ENCODE peak calls at places on chromosomes 3 and 15, in five cellular contexts. O, H, X, L and W are unnamed samples.

GRCh38 chr15:101723161-101723873 is 956 bp downstream of the TARS3 start:
- DNase-seq in H (no peak), X (no peak), L (peak), O (no peak), W (no peak)

GRCh38 chr3:89372456-89372855 is 265.0 kb downstream of the EPHA3 start:
- DNase-seq in H (no peak), O (no peak), X (no peak), L (no peak), W (no peak)

GRCh38 chr3:11593318-11594034 is 50.2 kb downstream of the VGLL4 start:
- DNase-seq in L (no peak), O (no peak), H (no peak), X (no peak), W (no peak)

GRCh38 chr3:196555295-196555694 is 13.1 kb downstream of the WDR53 start:
- DNase-seq in X (no peak), L (no peak), O (no peak), H (no peak), W (no peak)

GRCh38 chr3:124413393-124413792 is 316.9 kb upstream of the UMPS start:
- DNase-seq in H (no peak), L (no peak), X (no peak), O (no peak), W (no peak)

GRCh38 chr3:195613468-195614069 is 29.8 kb upstream of the APOD start:
- DNase-seq in H (no peak), L (no peak), O (peak), X (peak), W (no peak)

GRCh38 chr3:131840151-131840797 is 194.5 kb downstream of the CPNE4 start:
- DNase-seq in L (no peak), H (no peak), X (no peak), O (no peak), W (no peak)

GRCh38 chr3:113747719-113748046 is 848 bp downstream of the ATP6V1A start:
- DNase-seq in X (no peak), H (no peak), O (no peak), L (no peak), W (no peak)

GRCh38 chr3:46935168-46935858 is 41.2 kb downstream of the CCDC12 start:
- DNase-seq in X (peak), L (no peak), H (peak), O (no peak), W (peak)

GRCh38 chr15:37931868-37932267 is 2.6 kb upstream of the TMCO5A start:
- DNase-seq in H (no peak), L (no peak), O (no peak), X (no peak), W (no peak)

GRCh38 chr3:156135921-156136655 is 15.7 kb downstream of the KCNAB1 start:
- DNase-seq in X (no peak), O (no peak), L (no peak), H (no peak), W (no peak)

GRCh38 chr15:101138913-101139880 is 112.7 kb downstream of the CHSY1 start:
- DNase-seq in H (no peak), L (peak), O (no peak), X (no peak), W (no peak)

GRCh38 chr3:4935347-4935746 is 43.9 kb upstream of the BHLHE40 start:
- DNase-seq in O (no peak), X (no peak), L (no peak), H (no peak), W (no peak)

GRCh38 chr3:184582998-184583344 is 21.4 kb downstream of the EPHB3 start:
- DNase-seq in O (no peak), L (no peak), X (no peak), H (no peak), W (no peak)

GRCh38 chr3:46970391-46971091 is 6.0 kb downstream of the CCDC12 start:
- DNase-seq in L (no peak), O (no peak), X (peak), H (no peak), W (peak)

GRCh38 chr15:63891079-63891762 is 57.5 kb upstream of the HERC1 start:
- DNase-seq in O (peak), X (peak), L (no peak), H (peak), W (peak)

GRCh38 chr15:68325721-68326120 is 48.2 kb downstream of the FEM1B start:
- DNase-seq in L (no peak), H (no peak), O (no peak), X (no peak), W (no peak)

GRCh38 chr3:194522579-194523046 is 35.8 kb upstream of the ATP13A3 start:
- DNase-seq in H (no peak), L (no peak), O (no peak), X (no peak), W (no peak)

GRCh38 chr3:23174426-23175039 is 28.6 kb upstream of the UBE2E2 start:
- DNase-seq in H (no peak), L (no peak), O (no peak), X (no peak), W (peak)

GRCh38 chr3:180680097-180680430 is 775 bp upstream of the CCDC39 start:
- DNase-seq in O (no peak), X (no peak), H (no peak), L (peak), W (peak)

GRCh38 chr3:78506581-78507195 is 1261.1 kb downstream of the ROBO1 start:
- DNase-seq in X (no peak), L (no peak), H (no peak), O (no peak), W (no peak)

GRCh38 chr15:37181339-37181738 is 81.0 kb upstream of the MEIS2 start:
- DNase-seq in O (no peak), X (no peak), H (no peak), L (no peak), W (no peak)

GRCh38 chr3:73623996-73624362 is 762 bp downstream of the PDZRN3 start:
- DNase-seq in L (no peak), X (peak), H (peak), O (no peak), W (peak)

GRCh38 chr3:52068055-52068704 is 11.8 kb upstream of the DUSP7 start:
- DNase-seq in X (no peak), H (no peak), L (no peak), O (no peak), W (no peak)

GRCh38 chr15:32843211-32843907 is 125.6 kb downstream of the GREM1 start:
- DNase-seq in H (no peak), L (no peak), X (no peak), O (no peak), W (no peak)

GRCh38 chr3:47865192-47865591 is 62.3 kb downstream of the DHX30 start:
- DNase-seq in L (no peak), X (peak), H (no peak), O (no peak), W (no peak)

GRCh38 chr3:9787714-9788113 is 4.6 kb downstream of the TADA3 start:
- DNase-seq in X (no peak), H (no peak), L (no peak), O (no peak), W (no peak)

GRCh38 chr3:152976232-152976631 is 141.3 kb downstream of the P2RY1 start:
- DNase-seq in X (no peak), L (no peak), O (no peak), H (no peak), W (no peak)

GRCh38 chr15:49096090-49096750 is 50.0 kb upstream of the SECISBP2L start:
- DNase-seq in L (no peak), X (no peak), H (no peak), O (no peak), W (no peak)

GRCh38 chr15:39717134-39717533 is 65.5 kb downstream of the FSIP1 start:
- DNase-seq in L (no peak), O (no peak), X (no peak), H (no peak), W (no peak)

GRCh38 chr3:63588897-63589296 is 63.6 kb upstream of the SNTN start:
- DNase-seq in O (no peak), H (no peak), X (no peak), L (no peak), W (no peak)

GRCh38 chr3:152307829-152308474 is 39.2 kb downstream of the MBNL1 start:
- DNase-seq in X (no peak), L (no peak), O (no peak), H (no peak), W (no peak)

GRCh38 chr3:46209053-46209452 is 940 bp upstream of the CCR1 start:
- DNase-seq in O (no peak), L (no peak), H (no peak), X (no peak), W (no peak)

GRCh38 chr3:59313365-59313764 is 263.5 kb upstream of the CFAP20DC start:
- DNase-seq in H (peak), O (no peak), X (peak), L (peak), W (peak)

GRCh38 chr3:30600572-30600971 is 5.8 kb upstream of the TGFBR2 start:
- DNase-seq in O (no peak), X (peak), H (no peak), L (no peak), W (no peak)

GRCh38 chr3:112519424-112520001 is 20.2 kb upstream of the BTLA start:
- DNase-seq in H (no peak), L (peak), O (no peak), X (no peak), W (peak)

GRCh38 chr3:42853739-42854302 is 21.9 kb downstream of the CYP8B1 start:
- DNase-seq in O (no peak), X (no peak), L (no peak), H (no peak), W (no peak)
- TF ChIP-seq POLR2A in O (no peak), X (no peak), L (no peak), H (no peak), W (no peak)

GRCh38 chr3:8156138-8156537 is 345.5 kb upstream of the LMCD1 start:
- DNase-seq in X (no peak), H (no peak), L (no peak), O (no peak), W (no peak)
- TF ChIP-seq POLR2A in X (no peak), H (no peak), L (no peak), O (no peak), W (no peak)

GRCh38 chr3:39149498-39150169 is 3.8 kb downstream of the CSRNP1 start:
- DNase-seq in X (no peak), O (no peak), L (no peak), H (no peak), W (no peak)

GRCh38 chr3:39148116-39149058 is 5.0 kb downstream of the CSRNP1 start:
- DNase-seq in O (no peak), X (no peak), L (no peak), H (no peak), W (no peak)

GRCh38 chr3:39150170-39150802 is 3.1 kb downstream of the CSRNP1 start:
- DNase-seq in O (no peak), X (no peak), L (no peak), H (no peak), W (no peak)

GRCh38 chr3:39149059-39149455 is 4.3 kb downstream of the CSRNP1 start:
- DNase-seq in X (no peak), O (no peak), L (no peak), H (no peak), W (no peak)

GRCh38 chr3:39150803-39151631 is 2.4 kb downstream of the CSRNP1 start:
- DNase-seq in O (peak), L (no peak), X (peak), H (peak), W (peak)
- TF ChIP-seq POLR2A in O (no peak), L (no peak), X (no peak), H (peak), W (no peak)

GRCh38 chr15:61381501-61381900 is 152.4 kb upstream of the RORA start:
- DNase-seq in O (no peak), X (no peak), L (no peak), H (no peak), W (no peak)
- TF ChIP-seq POLR2A in O (no peak), X (no peak), L (no peak), H (no peak), W (no peak)

GRCh38 chr15:41661529-41662225 is 1.5 kb downstream of the MGA start:
- DNase-seq in H (peak), X (peak), L (peak), O (peak), W (peak)
- TF ChIP-seq POLR2A in H (no peak), X (no peak), L (peak), O (peak), W (no peak)

GRCh38 chr15:75663931-75664421 is 16.3 kb downstream of the SNX33 start:
- DNase-seq in L (no peak), X (peak), O (no peak), H (no peak), W (no peak)
- TF ChIP-seq POLR2A in L (no peak), X (no peak), O (no peak), H (no peak), W (no peak)

DNA sequence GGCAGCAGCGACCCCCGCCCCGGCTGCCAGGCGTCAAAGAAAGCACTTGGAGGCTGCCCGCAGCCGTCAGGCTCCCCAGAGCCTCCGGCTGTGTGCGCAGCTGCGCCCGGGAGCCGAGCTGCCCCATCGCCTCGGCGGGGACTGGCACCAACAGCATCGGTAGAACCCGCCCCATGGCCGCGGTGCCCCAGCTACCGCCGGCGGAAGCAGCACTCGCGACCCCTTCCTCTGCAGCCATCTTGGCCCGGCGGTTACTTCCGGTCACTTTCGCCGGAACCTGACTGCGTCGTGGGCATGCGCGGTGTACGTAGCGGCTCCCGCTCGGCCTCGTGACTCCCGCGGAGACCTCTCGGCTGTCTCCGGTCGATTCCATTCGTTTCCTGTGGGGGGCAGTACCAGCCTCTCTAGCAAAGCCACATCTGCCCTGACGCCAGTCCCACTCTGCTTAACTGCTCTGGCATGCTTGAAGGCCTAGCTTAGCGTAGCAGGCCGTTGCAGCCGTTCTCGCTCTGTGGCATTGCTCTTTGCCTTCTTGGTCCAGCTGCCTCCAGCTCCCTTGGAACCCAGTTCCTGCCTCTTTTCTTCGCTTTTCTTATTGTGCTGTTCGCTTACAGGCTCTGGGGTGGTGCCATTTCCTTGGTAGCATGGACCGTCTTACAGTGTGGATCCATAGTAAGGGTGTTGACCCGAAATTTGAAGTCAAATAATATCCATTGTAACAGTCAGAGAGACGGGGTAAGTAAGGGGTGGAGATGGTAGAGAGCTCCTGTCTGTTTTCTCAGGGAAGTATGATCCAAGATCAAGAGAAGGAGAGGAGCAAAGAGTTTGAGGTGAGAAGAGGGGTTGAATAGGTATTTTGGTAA is at the start of gene SPG11:
- DNase-seq in X (peak), H (peak), L (peak), O (peak), W (peak)
- TF ChIP-seq POLR2A in X (no peak), H (peak), L (peak), O (peak), W (peak)

GRCh38 chr15:45166792-45167630 is 20.8 kb downstream of the SHF start:
- DNase-seq in H (peak), L (peak), X (peak), O (peak), W (peak)
- TF ChIP-seq POLR2A in H (peak), L (peak), X (no peak), O (peak), W (no peak)